ENCODE peak calls at places on chromosomes 13 and 19, in nine cellular contexts. Q, Y, B, U, Z, K, A, F and V are unnamed samples.

GRCh38 chr19:21569497-21569870 is 64.1 kb downstream of the ZNF429 start:
- DNase-seq in Q (no peak), Y (no peak), B (peak; percentile 30), U (peak; percentile 69), Z (no peak), K (no peak), A (no peak), F (no peak), V (no peak)

GRCh38 chr13:65907656-65908441 is 1322.3 kb downstream of the PCDH9 start:
- DNase-seq in Q (no peak), Y (no peak), B (no peak), U (no peak), Z (peak; percentile 45), K (no peak), A (no peak), F (no peak), V (no peak)

GRCh38 chr19:1254081-1254527 is 5.7 kb downstream of the MIDN start:
- DNase-seq in Q (no peak), Y (peak; percentile 67), B (no peak), U (no peak), Z (no peak), K (no peak), A (peak; percentile 67), F (no peak), V (no peak)

GRCh38 chr19:41226053-41226873 is 7.2 kb downstream of the AXL start:
- DNase-seq in Q (no peak), Y (peak; percentile 79), B (peak; percentile 49), U (peak; percentile 65), Z (peak; percentile 89), K (peak; percentile 64), A (peak; percentile 83), F (peak; percentile 95), V (peak; percentile 79)

GRCh38 chr13:114027046-114027760 is 53.3 kb upstream of the C13orf46 start:
- DNase-seq in Q (no peak), Y (no peak), B (no peak), U (no peak), Z (no peak), K (no peak), A (peak; percentile 66), F (no peak), V (no peak)

GRCh38 chr13:24264976-24265375 is 44.4 kb upstream of the C1QTNF9 start:
- DNase-seq in Q (no peak), Y (no peak), B (peak; percentile 81), U (peak; percentile 82), Z (no peak), K (no peak), A (no peak), F (no peak), V (no peak)

GRCh38 chr13:75368167-75368566 is 113.8 kb downstream of the TBC1D4 start:
- DNase-seq in Q (no peak), Y (peak; percentile 61), B (no peak), U (no peak), Z (peak; percentile 82), K (no peak), A (no peak), F (no peak), V (no peak)

GRCh38 chr19:3234800-3235199 is 10.3 kb downstream of the CELF5 start:
- DNase-seq in Q (no peak), Y (no peak), B (no peak), U (no peak), Z (no peak), K (no peak), A (no peak), F (peak; percentile 26), V (no peak)

GRCh38 chr13:44810067-44810840 is 179.0 kb downstream of the NUFIP1 start:
- DNase-seq in Q (no peak), Y (peak; percentile 26), B (no peak), U (no peak), Z (no peak), K (no peak), A (no peak), F (peak; percentile 11), V (peak; percentile 14)

GRCh38 chr19:54172764-54173699 is at the start of gene TMC4:
- DNase-seq in Q (no peak), Y (no peak), B (no peak), U (no peak), Z (no peak), K (no peak), A (no peak), F (peak; percentile 95), V (peak; percentile 89)